ENCODE peak calls at places on chromosomes 13 and 19, in four cellular contexts. One of them, this sample, is unnamed.

GRCh38 chr19:29311391-29311790 is 98.4 kb upstream of the UQCRFS1 start:
- DNase-seq in esophagus squamous epithelium: no peak
- DNase-seq in lung: no peak
- DNase-seq in CD8-positive, alpha-beta T cell: no peak
- DNase-seq in this sample: no peak

GRCh38 chr13:46745062-46745461 is 51.9 kb downstream of the ESD start:
- DNase-seq in esophagus squamous epithelium: no peak
- DNase-seq in lung: no peak
- DNase-seq in CD8-positive, alpha-beta T cell: no peak
- DNase-seq in this sample: no peak

GRCh38 chr13:61463027-61463426 is 47.4 kb upstream of the PCDH20 start:
- DNase-seq in esophagus squamous epithelium: no peak
- DNase-seq in lung: no peak
- DNase-seq in CD8-positive, alpha-beta T cell: no peak
- DNase-seq in this sample: no peak

GRCh38 chr19:593055-593454 is 3.4 kb downstream of the HCN2 start:
- DNase-seq in esophagus squamous epithelium: no peak
- DNase-seq in lung: no peak
- DNase-seq in CD8-positive, alpha-beta T cell: no peak
- DNase-seq in this sample: no peak

GRCh38 chr19:50377051-50377441 is 789 bp downstream of the NR1H2 start:
- DNase-seq in esophagus squamous epithelium: no peak
- DNase-seq in lung: no peak
- DNase-seq in CD8-positive, alpha-beta T cell: no peak
- DNase-seq in this sample: no peak

GRCh38 chr13:102399791-102400618 is 1.8 kb downstream of the FGF14 start:
- DNase-seq in esophagus squamous epithelium: no peak
- DNase-seq in lung: no peak
- DNase-seq in CD8-positive, alpha-beta T cell: no peak
- DNase-seq in this sample: no peak

GRCh38 chr13:44810067-44810840 is 179.0 kb downstream of the NUFIP1 start:
- DNase-seq in esophagus squamous epithelium: no peak
- DNase-seq in lung: no peak
- DNase-seq in CD8-positive, alpha-beta T cell: no peak
- DNase-seq in this sample: no peak

GRCh38 chr19:56976995-56977906 is 136.7 kb upstream of the PEG3 start:
- DNase-seq in esophagus squamous epithelium: no peak
- DNase-seq in lung: no peak
- DNase-seq in CD8-positive, alpha-beta T cell: no peak
- DNase-seq in this sample: no peak

GRCh38 chr19:35899547-35900214 is 659 bp downstream of the NFKBID start:
- DNase-seq in esophagus squamous epithelium: peak; percentile 48
- DNase-seq in lung: peak; percentile 85
- DNase-seq in CD8-positive, alpha-beta T cell: peak; percentile 75
- DNase-seq in this sample: no peak

GRCh38 chr13:50831510-50831909 is 12.0 kb downstream of the DLEU7 start:
- DNase-seq in esophagus squamous epithelium: no peak
- DNase-seq in lung: no peak
- DNase-seq in CD8-positive, alpha-beta T cell: no peak
- DNase-seq in this sample: peak; percentile 8

GRCh38 chr19:39199025-39199424 is 2.3 kb downstream of the NCCRP1 start:
- DNase-seq in esophagus squamous epithelium: no peak
- DNase-seq in lung: no peak
- DNase-seq in CD8-positive, alpha-beta T cell: no peak
- DNase-seq in this sample: no peak

GRCh38 chr19:36547001-36547732 is 19.1 kb upstream of the ZNF260 start:
- DNase-seq in esophagus squamous epithelium: no peak
- DNase-seq in lung: no peak
- DNase-seq in CD8-positive, alpha-beta T cell: no peak
- DNase-seq in this sample: no peak

GRCh38 chr19:48915757-48916156 is 15.6 kb downstream of the NUCB1 start:
- DNase-seq in esophagus squamous epithelium: no peak
- DNase-seq in lung: no peak
- DNase-seq in CD8-positive, alpha-beta T cell: no peak
- DNase-seq in this sample: no peak

GRCh38 chr13:26198116-26198515 is 24.0 kb downstream of the RNF6 start:
- DNase-seq in esophagus squamous epithelium: no peak
- DNase-seq in lung: no peak
- DNase-seq in CD8-positive, alpha-beta T cell: no peak
- DNase-seq in this sample: no peak

GRCh38 chr13:81745391-81745790 is 1404.5 kb upstream of the SPRY2 start:
- DNase-seq in esophagus squamous epithelium: no peak
- DNase-seq in lung: no peak
- DNase-seq in CD8-positive, alpha-beta T cell: no peak
- DNase-seq in this sample: no peak

GRCh38 chr13:19185086-19185864 is 3.7 kb upstream of the TUBA3C start:
- DNase-seq in esophagus squamous epithelium: no peak
- DNase-seq in lung: peak; percentile 28
- DNase-seq in CD8-positive, alpha-beta T cell: no peak
- DNase-seq in this sample: no peak

GRCh38 chr13:46082324-46082723 is 22.5 kb downstream of the CPB2 start:
- DNase-seq in esophagus squamous epithelium: no peak
- DNase-seq in lung: no peak
- DNase-seq in CD8-positive, alpha-beta T cell: no peak
- DNase-seq in this sample: no peak

GRCh38 chr13:29594310-29594709 is 1.2 kb downstream of the SLC7A1 start:
- DNase-seq in esophagus squamous epithelium: no peak
- DNase-seq in lung: no peak
- DNase-seq in CD8-positive, alpha-beta T cell: no peak
- DNase-seq in this sample: peak; percentile 71

GRCh38 chr19:48726573-48726972 is 7.0 kb upstream of the MAMSTR start:
- DNase-seq in esophagus squamous epithelium: no peak
- DNase-seq in lung: no peak
- DNase-seq in CD8-positive, alpha-beta T cell: no peak
- DNase-seq in this sample: no peak

GRCh38 chr19:45354443-45354842 is 13.9 kb downstream of the KLC3 start:
- DNase-seq in esophagus squamous epithelium: no peak
- DNase-seq in lung: no peak
- DNase-seq in CD8-positive, alpha-beta T cell: no peak
- DNase-seq in this sample: no peak

GRCh38 chr19:46229442-46229841 is at the start of gene IGFL1:
- DNase-seq in esophagus squamous epithelium: no peak
- DNase-seq in lung: no peak
- DNase-seq in CD8-positive, alpha-beta T cell: no peak
- DNase-seq in this sample: no peak

GRCh38 chr19:47353307-47353712 is 4.2 kb downstream of the DHX34 start:
- DNase-seq in esophagus squamous epithelium: no peak
- DNase-seq in lung: no peak
- DNase-seq in CD8-positive, alpha-beta T cell: no peak
- DNase-seq in this sample: no peak

GRCh38 chr19:6233051-6233826 is 46.5 kb downstream of the MLLT1 start:
- DNase-seq in esophagus squamous epithelium: no peak
- DNase-seq in lung: peak; percentile 58
- DNase-seq in CD8-positive, alpha-beta T cell: no peak
- DNase-seq in this sample: no peak

GRCh38 chr13:48749144-48749543 is 95.4 kb downstream of the CYSLTR2 start:
- DNase-seq in esophagus squamous epithelium: no peak
- DNase-seq in lung: no peak
- DNase-seq in CD8-positive, alpha-beta T cell: no peak
- DNase-seq in this sample: peak; percentile 65

GRCh38 chr13:110251227-110251791 is 55.6 kb downstream of the COL4A1 start:
- DNase-seq in esophagus squamous epithelium: no peak
- DNase-seq in lung: peak; percentile 27
- DNase-seq in CD8-positive, alpha-beta T cell: no peak
- DNase-seq in this sample: no peak

GRCh38 chr13:41520016-41520698 is 62.8 kb downstream of the RGCC start:
- DNase-seq in esophagus squamous epithelium: no peak
- DNase-seq in lung: no peak
- DNase-seq in CD8-positive, alpha-beta T cell: no peak
- DNase-seq in this sample: no peak

GRCh38 chr19:56141416-56141992 is 417 bp downstream of the ZNF444 start:
- DNase-seq in esophagus squamous epithelium: no peak
- DNase-seq in lung: no peak
- DNase-seq in CD8-positive, alpha-beta T cell: peak; percentile 16
- DNase-seq in this sample: no peak

GRCh38 chr19:1027020-1027952 is 878 bp downstream of the CNN2 start:
- DNase-seq in esophagus squamous epithelium: no peak
- DNase-seq in lung: peak; percentile 47
- DNase-seq in CD8-positive, alpha-beta T cell: no peak
- DNase-seq in this sample: no peak

GRCh38 chr13:75129331-75129730 is 352.6 kb downstream of the TBC1D4 start:
- DNase-seq in esophagus squamous epithelium: no peak
- DNase-seq in lung: no peak
- DNase-seq in CD8-positive, alpha-beta T cell: no peak
- DNase-seq in this sample: no peak

GRCh38 chr19:2488942-2489731 is 13.2 kb downstream of the GADD45B start:
- DNase-seq in esophagus squamous epithelium: no peak
- DNase-seq in lung: peak; percentile 47
- DNase-seq in CD8-positive, alpha-beta T cell: no peak
- DNase-seq in this sample: no peak

DNA sequence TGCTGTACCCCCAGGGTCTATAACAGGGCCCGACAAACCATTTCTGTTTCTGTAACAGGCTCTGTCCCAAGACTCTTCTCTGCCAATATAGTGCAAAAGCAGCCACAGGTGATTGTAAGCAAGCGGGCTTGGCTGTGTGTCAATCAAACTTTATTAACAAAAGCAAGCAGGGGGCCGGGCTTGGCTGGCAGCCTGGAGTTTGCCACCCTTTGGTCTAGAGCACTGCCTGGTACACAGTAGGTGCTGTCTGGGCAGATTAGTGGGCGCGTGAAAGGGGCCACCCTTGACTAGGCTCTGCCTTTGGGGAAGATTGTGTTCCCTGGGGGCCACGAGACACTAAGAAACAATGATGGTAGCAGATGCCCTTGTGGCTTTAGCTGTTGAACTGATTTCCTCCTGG is 27.4 kb downstream of the CCL25 start:
- DNase-seq in esophagus squamous epithelium: no peak
- DNase-seq in lung: no peak
- DNase-seq in CD8-positive, alpha-beta T cell: no peak
- DNase-seq in this sample: no peak
- H3K27ac ChIP-seq in esophagus squamous epithelium: no peak overlapping the region
- H3K27ac ChIP-seq in lung: no peak overlapping the region
- H3K27ac ChIP-seq in CD8-positive, alpha-beta T cell: no peak overlapping the region
- H3K27ac ChIP-seq in this sample: no peak overlapping the region

GRCh38 chr13:37342205-37342604 is 236.7 kb upstream of the CSNK1A1L start:
- DNase-seq in esophagus squamous epithelium: no peak
- DNase-seq in lung: no peak
- DNase-seq in CD8-positive, alpha-beta T cell: no peak
- DNase-seq in this sample: no peak
- H3K27ac ChIP-seq in esophagus squamous epithelium: no peak overlapping the region
- H3K27ac ChIP-seq in lung: no peak overlapping the region
- H3K27ac ChIP-seq in CD8-positive, alpha-beta T cell: no peak overlapping the region
- H3K27ac ChIP-seq in this sample: no peak overlapping the region

GRCh38 chr19:34555447-34555846 is 73.9 kb downstream of the WTIP start:
- DNase-seq in esophagus squamous epithelium: no peak
- DNase-seq in lung: no peak
- DNase-seq in CD8-positive, alpha-beta T cell: no peak
- DNase-seq in this sample: no peak

DNA sequence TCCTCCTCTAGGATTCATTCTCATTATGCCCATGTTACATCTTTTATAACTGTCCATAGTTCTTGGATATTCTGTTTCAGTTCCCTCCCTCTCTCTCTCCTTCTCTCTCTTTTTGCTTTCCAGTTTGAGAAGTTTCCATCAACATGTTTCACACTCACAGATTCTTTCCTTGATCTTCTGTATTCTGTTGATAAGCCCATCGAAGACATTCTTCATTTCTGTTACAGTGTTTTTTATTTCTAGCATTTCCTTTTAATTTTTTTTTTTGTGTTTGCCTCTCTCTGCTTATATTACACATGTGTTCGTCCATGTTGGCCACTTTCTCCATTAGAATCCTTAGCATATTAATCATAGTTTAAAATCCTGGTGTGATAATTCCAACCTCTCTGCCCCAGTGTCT is 68.3 kb downstream of the WTIP start:
- DNase-seq in esophagus squamous epithelium: no peak
- DNase-seq in lung: no peak
- DNase-seq in CD8-positive, alpha-beta T cell: no peak
- DNase-seq in this sample: no peak
- H3K27ac ChIP-seq in esophagus squamous epithelium: no peak overlapping the region
- H3K27ac ChIP-seq in lung: no peak overlapping the region
- H3K27ac ChIP-seq in CD8-positive, alpha-beta T cell: no peak overlapping the region
- H3K27ac ChIP-seq in this sample: no peak overlapping the region

GRCh38 chr13:114044486-114044885 is 70.6 kb upstream of the C13orf46 start:
- DNase-seq in esophagus squamous epithelium: no peak
- DNase-seq in lung: no peak
- DNase-seq in CD8-positive, alpha-beta T cell: no peak
- DNase-seq in this sample: no peak

GRCh38 chr13:114045113-114045735 is 71.3 kb upstream of the C13orf46 start:
- DNase-seq in esophagus squamous epithelium: no peak
- DNase-seq in lung: no peak
- DNase-seq in CD8-positive, alpha-beta T cell: no peak
- DNase-seq in this sample: no peak

GRCh38 chr13:114047358-114047881 is 73.5 kb upstream of the C13orf46 start:
- DNase-seq in esophagus squamous epithelium: no peak
- DNase-seq in lung: no peak
- DNase-seq in CD8-positive, alpha-beta T cell: no peak
- DNase-seq in this sample: no peak

GRCh38 chr13:114048463-114048862 is 74.6 kb upstream of the C13orf46 start:
- DNase-seq in esophagus squamous epithelium: no peak
- DNase-seq in lung: no peak
- DNase-seq in CD8-positive, alpha-beta T cell: no peak
- DNase-seq in this sample: no peak

DNA sequence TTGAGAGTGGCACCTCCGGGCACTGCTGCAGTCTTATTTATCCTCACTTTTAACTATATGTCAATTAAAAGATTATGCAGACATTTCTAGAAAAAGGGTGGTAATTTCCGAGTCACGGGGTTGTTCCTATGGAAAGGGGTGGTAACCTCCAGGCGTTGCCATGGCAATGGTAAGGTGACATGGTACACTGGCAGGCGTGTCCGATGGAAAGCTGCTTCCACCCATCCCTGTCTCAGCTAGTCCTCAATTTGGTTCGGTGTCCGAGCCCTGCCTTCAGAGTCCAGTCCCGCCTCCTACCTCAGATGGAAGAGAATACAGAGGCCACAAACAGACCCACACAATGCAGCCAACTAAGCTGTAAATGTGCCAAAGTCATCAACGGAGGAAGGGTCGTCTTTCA is 72.6 kb upstream of the C13orf46 start:
- DNase-seq in esophagus squamous epithelium: no peak
- DNase-seq in lung: no peak
- DNase-seq in CD8-positive, alpha-beta T cell: no peak
- DNase-seq in this sample: no peak
- H3K27ac ChIP-seq in esophagus squamous epithelium: no peak overlapping the region
- H3K27ac ChIP-seq in lung: no peak overlapping the region
- H3K27ac ChIP-seq in CD8-positive, alpha-beta T cell: no peak overlapping the region
- H3K27ac ChIP-seq in this sample: no peak overlapping the region

DNA sequence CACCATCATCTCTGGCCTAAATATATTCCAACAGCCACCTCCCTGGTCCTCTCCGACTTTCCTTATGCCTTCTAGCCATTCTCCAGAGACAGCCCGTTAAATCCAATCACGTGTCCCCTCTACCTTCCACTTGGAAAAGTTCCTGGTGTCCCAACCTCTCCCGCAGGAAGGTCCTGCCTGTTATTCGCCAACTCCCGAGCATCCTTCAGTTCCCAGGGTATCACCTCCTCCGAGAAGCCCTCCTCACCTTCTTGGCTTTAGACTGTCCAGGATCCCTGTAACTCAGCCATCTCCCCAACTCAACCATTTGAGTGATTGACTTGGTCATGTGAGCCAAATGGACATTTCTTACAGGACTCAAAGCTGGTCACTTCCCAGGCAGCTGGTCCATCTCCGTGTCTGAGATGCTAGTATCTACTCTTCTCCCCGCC is 28.1 kb upstream of the NANOS3 start:
- DNase-seq in esophagus squamous epithelium: no peak
- DNase-seq in lung: no peak
- DNase-seq in CD8-positive, alpha-beta T cell: no peak
- DNase-seq in this sample: no peak
- H3K27ac ChIP-seq in esophagus squamous epithelium: peak overlapping the region; percentile 99
- H3K27ac ChIP-seq in lung: peak overlapping the region; percentile 94
- H3K27ac ChIP-seq in CD8-positive, alpha-beta T cell: no peak overlapping the region
- H3K27ac ChIP-seq in this sample: peak overlapping the region; percentile 100

GRCh38 chr13:79673310-79673992 is 192.5 kb downstream of the NDFIP2 start:
- DNase-seq in esophagus squamous epithelium: no peak
- DNase-seq in lung: no peak
- DNase-seq in CD8-positive, alpha-beta T cell: no peak
- DNase-seq in this sample: no peak
- H3K27ac ChIP-seq in esophagus squamous epithelium: no peak overlapping the region
- H3K27ac ChIP-seq in lung: no peak overlapping the region
- H3K27ac ChIP-seq in CD8-positive, alpha-beta T cell: no peak overlapping the region
- H3K27ac ChIP-seq in this sample: no peak overlapping the region